ENCODE peak calls at places on chromosomes 16 and 17, in ten cellular contexts. Y, U, M, K, B, V, F, S, E and D are unnamed samples. For H3K4me1, the result is how much of the 10 kb centered on the place peaks cover.

GRCh38 chr17:7842380-7842949 is 8.4 kb downstream of the KDM6B start:
- DNase-seq in S (peak), M (peak), B (peak), Y (peak), F (peak), V (peak), E (peak), K (peak), U (peak), D (peak)

GRCh38 chr16:10509534-10510025 is 70.8 kb downstream of the EMP2 start:
- DNase-seq in K (peak), U (peak), Y (no peak), M (peak), S (peak), V (no peak), F (no peak), E (peak), B (peak), D (no peak)

GRCh38 chr17:79792984-79793923 is 3.6 kb downstream of the CBX8 start:
- DNase-seq in S (peak), E (no peak), V (no peak), M (peak), F (no peak), K (peak), B (peak), U (no peak), Y (no peak), D (no peak)

GRCh38 chr17:39252788-39253460 is 27.2 kb upstream of the STAC2 start:
- DNase-seq in S (no peak), K (no peak), E (no peak), U (no peak), B (no peak), M (no peak), Y (no peak), V (no peak), F (peak), D (no peak)

GRCh38 chr17:10616502-10617119 is 40.5 kb downstream of the MYH3 start:
- DNase-seq in S (peak), F (peak), V (peak), U (peak), E (peak), K (peak), M (peak), B (peak), Y (no peak), D (peak)

GRCh38 chr17:45440161-45440859 is 7.6 kb upstream of the ARHGAP27 start:
- DNase-seq in E (peak), F (peak), V (no peak), S (no peak), M (peak), U (no peak), Y (no peak), B (peak), K (peak), D (peak)

GRCh38 chr17:45436161-45436560 is 3.5 kb upstream of the ARHGAP27 start:
- DNase-seq in B (no peak), S (no peak), E (no peak), M (no peak), U (no peak), V (no peak), Y (no peak), K (peak), F (peak), D (no peak)

GRCh38 chr17:7019406-7019805 is 3.4 kb upstream of the BCL6B start:
- DNase-seq in V (no peak), F (peak), U (no peak), S (no peak), M (no peak), E (no peak), B (no peak), Y (no peak), K (peak), D (peak)

GRCh38 chr16:471353-472198 is 46.1 kb downstream of the RAB11FIP3 start:
- DNase-seq in M (peak), V (no peak), S (no peak), U (no peak), E (no peak), F (no peak), B (no peak), Y (no peak), K (peak), D (no peak)

GRCh38 chr16:89504061-89504460 is 4.1 kb upstream of the SPG7 start:
- DNase-seq in K (no peak), E (no peak), Y (no peak), B (no peak), V (no peak), M (no peak), S (no peak), F (no peak), U (no peak), D (no peak)

GRCh38 chr16:67530013-67530939 is 1.6 kb downstream of the RIPOR1 start:
- DNase-seq in U (peak), B (peak), Y (peak), F (peak), S (peak), K (peak), V (peak), M (peak), E (peak), D (peak)

DNA sequence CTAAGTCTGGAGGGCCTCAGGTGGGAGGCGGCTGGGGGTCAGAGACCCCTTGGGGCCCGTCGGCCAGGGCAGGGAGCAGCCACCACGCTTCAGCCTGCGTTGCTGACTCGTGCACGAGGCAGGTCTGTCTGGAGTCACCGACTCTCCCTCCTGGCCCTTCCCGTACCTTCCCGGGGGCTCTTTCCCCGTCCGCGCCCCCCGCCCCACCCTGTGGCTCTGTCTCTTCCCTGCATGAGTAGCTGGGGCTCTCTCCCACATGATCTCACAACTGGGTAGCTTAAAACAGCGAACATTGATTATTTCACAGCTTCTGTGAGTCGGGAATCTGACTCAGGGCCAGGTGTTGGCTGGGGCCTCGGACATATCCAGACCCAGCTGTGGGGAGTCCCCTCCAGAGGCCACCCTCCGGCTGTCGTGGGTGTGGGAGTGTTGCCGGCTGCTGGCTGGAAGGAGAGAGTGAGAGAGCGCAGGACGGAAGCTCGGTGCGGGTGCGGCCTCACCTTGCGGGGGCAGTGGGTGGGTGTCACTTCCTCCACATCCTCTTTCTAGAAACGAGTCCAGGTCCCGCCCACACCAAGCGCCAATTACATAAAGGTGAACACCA is 17.3 kb downstream of the BAHCC1 start:
- DNase-seq in B (no peak), F (peak), Y (no peak), U (no peak), K (no peak), M (no peak), S (no peak), E (peak), V (no peak), D (no peak)
- H3K4me3 ChIP-seq in B (no peak), F (no peak), Y (no peak), U (no peak), K (no peak), M (no peak), S (no peak), E (no peak), V (no peak), D (no peak)

GRCh38 chr17:75295220-75296158 is 6.3 kb upstream of the SLC25A19 start:
- DNase-seq in S (no peak), V (no peak), M (no peak), K (peak), Y (no peak), E (peak), F (no peak), B (no peak), U (no peak), D (peak)
- H3K4me1 ChIP-seq in S (under half), V (under half), M (under half), K (under half), Y (under half), E (under half), F (under half), B (under half), U (under half), D (under half)

GRCh38 chr16:55915116-55915827 is 40.1 kb upstream of the CES5A start:
- DNase-seq in E (no peak), B (no peak), F (no peak), U (no peak), S (no peak), V (no peak), Y (peak), M (no peak), K (no peak), D (no peak)

GRCh38 chr16:55912022-55912421 is 36.8 kb upstream of the CES5A start:
- DNase-seq in K (no peak), V (peak), F (no peak), S (no peak), B (no peak), U (no peak), E (peak), Y (no peak), M (no peak), D (no peak)

GRCh38 chr16:55914383-55914782 is 39.2 kb upstream of the CES5A start:
- DNase-seq in V (no peak), U (no peak), M (no peak), F (no peak), Y (no peak), S (no peak), E (no peak), K (no peak), B (no peak), D (no peak)

GRCh38 chr16:55911616-55912015 is 36.4 kb upstream of the CES5A start:
- DNase-seq in F (no peak), V (no peak), M (no peak), B (no peak), K (no peak), E (no peak), U (no peak), S (no peak), Y (no peak), D (no peak)

GRCh38 chr16:55913717-55914116 is 38.5 kb upstream of the CES5A start:
- DNase-seq in V (no peak), K (no peak), F (no peak), S (no peak), M (no peak), B (no peak), E (peak), Y (no peak), U (no peak), D (no peak)
- H3K4me3 ChIP-seq in V (no peak), K (no peak), F (no peak), S (no peak), M (no peak), B (no peak), E (no peak), Y (no peak), U (no peak), D (no peak)

DNA sequence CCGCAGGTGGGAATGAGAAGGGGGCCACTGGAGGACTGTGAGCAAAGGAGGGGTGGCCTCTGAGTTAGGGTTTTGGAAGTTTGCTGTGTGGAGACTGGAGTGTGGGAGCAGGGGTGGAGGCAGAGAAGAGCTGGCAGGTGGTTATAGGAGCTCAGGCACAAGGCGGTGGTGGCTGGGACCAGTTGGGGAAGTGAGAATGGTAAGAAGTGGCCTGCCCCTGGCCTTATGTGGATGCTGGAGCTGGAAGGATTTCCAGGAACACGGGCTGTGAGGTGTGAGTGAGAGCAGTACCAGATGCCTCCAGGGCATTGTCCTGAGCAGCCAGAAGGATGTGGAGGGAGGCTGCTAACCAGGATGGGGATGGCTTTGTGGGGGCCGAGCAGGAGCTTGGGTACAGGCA is 277.2 kb downstream of the SNX29 start:
- DNase-seq in Y (no peak), V (no peak), F (no peak), E (no peak), S (no peak), U (no peak), K (peak), B (no peak), M (no peak), D (no peak)
- H3K4me1 ChIP-seq in Y (under half), V (under half), F (under half), E (under half), S (under half), U (under half), K (under half), B (under half), M (under half), D (under half)

DNA sequence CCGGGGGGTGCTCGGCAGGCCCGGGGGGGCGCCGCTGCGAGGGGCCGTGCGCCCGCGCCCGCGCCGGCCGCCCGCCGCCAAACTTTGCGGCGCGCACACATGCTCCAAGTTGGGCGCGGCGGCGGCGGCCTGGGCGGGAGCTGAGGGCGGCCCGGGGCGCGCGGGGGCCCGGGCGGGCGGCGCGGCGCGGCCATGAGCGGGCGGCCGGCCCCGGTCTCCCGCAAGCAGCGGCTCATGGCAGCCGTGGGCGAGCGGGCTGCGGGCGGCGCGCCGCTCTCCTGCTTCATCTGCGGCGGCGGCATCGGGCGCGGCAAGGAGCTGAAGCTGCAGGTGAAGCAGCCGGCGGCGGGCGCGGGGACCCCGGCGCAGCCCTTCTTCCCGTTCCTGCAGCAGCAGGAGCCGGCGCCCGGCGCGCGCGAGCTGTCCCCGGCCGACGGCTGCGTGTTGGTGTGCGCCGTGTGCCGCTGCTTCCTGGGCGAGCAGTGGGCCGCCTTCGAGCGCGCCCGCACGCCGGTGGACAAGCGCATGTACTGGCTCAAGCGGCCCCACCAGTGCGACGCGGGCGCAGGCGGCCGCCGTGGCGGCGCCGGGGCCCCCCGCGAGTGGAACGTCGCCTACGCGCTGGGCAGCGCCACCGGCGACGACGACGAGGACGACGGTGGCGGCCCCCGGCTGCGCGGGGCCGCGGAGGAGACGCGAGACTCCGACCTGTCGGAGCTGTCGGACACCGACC is 57.2 kb upstream of the CIBAR2 start:
- DNase-seq in Y (no peak), U (no peak), M (peak), F (no peak), K (peak), V (no peak), E (no peak), B (no peak), S (no peak), D (no peak)
- H3K4me3 ChIP-seq in Y (peak), U (peak), M (peak), F (no peak), K (peak), V (peak), E (no peak), B (peak), S (peak), D (no peak)

DNA sequence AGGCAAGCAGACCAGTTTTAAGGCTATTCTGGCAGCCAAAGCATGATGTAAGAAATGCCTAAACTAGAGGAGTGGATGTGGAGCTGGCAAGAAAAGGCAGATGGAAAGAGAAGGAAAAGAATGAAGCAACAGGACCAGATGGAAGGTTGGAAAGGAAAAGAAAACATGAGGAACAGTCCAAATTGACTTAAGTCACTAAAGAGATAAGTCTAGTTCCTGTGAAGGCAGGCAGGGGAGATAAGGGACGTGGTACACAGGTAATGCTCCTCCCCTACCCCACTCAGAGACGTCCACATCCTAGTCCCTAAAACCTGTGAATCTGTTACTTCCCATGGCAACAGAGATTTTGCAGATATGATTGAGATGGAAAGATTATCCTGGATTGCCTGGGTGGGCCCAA is 43.5 kb downstream of the TEX2 start:
- DNase-seq in E (no peak), K (no peak), V (no peak), M (no peak), F (no peak), Y (no peak), S (no peak), B (no peak), U (no peak), D (no peak)
- H3K4me1 ChIP-seq in E (half or more), K (under half), V (half or more), M (under half), F (under half), Y (half or more), S (under half), B (under half), U (under half), D (under half)